ENCODE peak calls at places on chromosome 10, in five cellular contexts. U is cardiac muscle cell; S is CD8-positive, alpha-beta memory T cell; K is K562; Y is neuronal stem cell. I is an unnamed sample.

GRCh38 chr10:107434201-107434600 is 269.7 kb upstream of the SORCS1 start:
- DNase-seq in Y (no peak), U (no peak), S (no peak), K (no peak), I (no peak)

GRCh38 chr10:47383254-47384147 is 592 bp downstream of the ZNF488 start:
- DNase-seq in U (no peak), S (no peak), K (no peak), Y (no peak), I (no peak)

GRCh38 chr10:68586622-68587325 is 26.6 kb downstream of the TET1 start:
- DNase-seq in S (no peak), Y (no peak), U (no peak), K (no peak), I (no peak)

GRCh38 chr10:42551582-42552187 is 86.7 kb downstream of the ZNF33B start:
- DNase-seq in U (no peak), S (no peak), Y (peak), K (no peak), I (no peak)

GRCh38 chr10:29541826-29542225 is 92.9 kb downstream of the SVIL start:
- DNase-seq in K (no peak), Y (no peak), S (no peak), U (no peak), I (no peak)

GRCh38 chr10:91923371-91924211 is at the start of gene BTAF1:
- DNase-seq in Y (peak), U (peak), K (peak), S (peak), I (peak)

GRCh38 chr10:120598377-120598776 is 141.3 kb downstream of the PLPP4 start:
- DNase-seq in S (no peak), K (no peak), Y (no peak), U (no peak), I (no peak)

GRCh38 chr10:93221171-93221496 is 147.4 kb downstream of the CYP26A1 start:
- DNase-seq in K (no peak), Y (no peak), U (no peak), S (no peak), I (no peak)

GRCh38 chr10:43878386-43878785 is 229.7 kb upstream of the ZNF32 start:
- DNase-seq in K (no peak), U (no peak), Y (no peak), S (no peak), I (no peak)

GRCh38 chr10:77773631-77774426 is 136.2 kb upstream of the KCNMA1 start:
- DNase-seq in Y (no peak), U (no peak), K (no peak), S (no peak), I (no peak)

GRCh38 chr10:91573320-91573719 is 59.6 kb downstream of the PPP1R3C start:
- DNase-seq in U (no peak), K (no peak), Y (no peak), S (no peak), I (no peak)

GRCh38 chr10:97849491-97850402 is at the start of gene GOLGA7B:
- DNase-seq in K (peak), U (peak), Y (peak), S (peak), I (no peak)

GRCh38 chr10:76172020-76172419 is 740.6 kb downstream of the LRMDA start:
- DNase-seq in K (no peak), U (no peak), S (no peak), Y (no peak), I (no peak)

GRCh38 chr10:124604214-124605000 is 139.8 kb downstream of the FAM53B start:
- DNase-seq in U (no peak), Y (no peak), S (no peak), K (no peak), I (no peak)

GRCh38 chr10:97713351-97713827 is at the start of gene MARVELD1:
- DNase-seq in Y (peak), S (no peak), K (peak), U (peak), I (no peak)

GRCh38 chr10:98030093-98030821 is at the start of gene CRTAC1:
- DNase-seq in S (no peak), K (no peak), Y (peak), U (peak), I (no peak)

GRCh38 chr10:129332476-129332875 is 134.6 kb upstream of the MGMT start:
- DNase-seq in K (peak), Y (no peak), U (peak), S (no peak), I (no peak)

GRCh38 chr10:122494833-122495232 is 33.5 kb downstream of the HTRA1 start:
- DNase-seq in Y (no peak), K (no peak), S (no peak), U (peak), I (no peak)

GRCh38 chr10:25304606-25305005 is 129.8 kb downstream of the GPR158 start:
- DNase-seq in S (no peak), Y (no peak), U (peak), K (no peak), I (no peak)

GRCh38 chr10:57960406-57960805 is 307.3 kb downstream of the IPMK start:
- DNase-seq in U (no peak), Y (no peak), S (no peak), K (no peak), I (no peak)

GRCh38 chr10:12960431-12960898 is 41.0 kb downstream of the CCDC3 start:
- DNase-seq in U (no peak), Y (no peak), S (no peak), K (no peak), I (no peak)

GRCh38 chr10:130215076-130215917 is 79.1 kb downstream of the GLRX3 start:
- DNase-seq in U (no peak), S (no peak), Y (no peak), K (no peak), I (no peak)

GRCh38 chr10:102814456-102814871 is 22.7 kb downstream of the CYP17A1 start:
- DNase-seq in K (peak), Y (no peak), S (no peak), U (peak), I (no peak)

GRCh38 chr10:114403545-114404161 is 649 bp downstream of the AFAP1L2 start:
- DNase-seq in K (no peak), S (no peak), U (no peak), Y (peak), I (no peak)

GRCh38 chr10:62506371-62506770 is 132.2 kb downstream of the ZNF365 start:
- DNase-seq in Y (no peak), U (no peak), S (no peak), K (no peak), I (no peak)

GRCh38 chr10:125029584-125030242 is 87.8 kb downstream of the ZRANB1 start:
- DNase-seq in U (no peak), K (no peak), S (no peak), Y (no peak), I (no peak)

GRCh38 chr10:48406204-48406603 is 99.7 kb downstream of the MAPK8 start:
- DNase-seq in K (peak), U (peak), S (no peak), Y (no peak), I (peak)

GRCh38 chr10:88500656-88501055 is 82.5 kb downstream of the RNLS start:
- DNase-seq in S (no peak), U (peak), K (no peak), Y (no peak), I (no peak)

GRCh38 chr10:78864761-78865517 is 203.8 kb upstream of the ZMIZ1 start:
- DNase-seq in K (no peak), S (no peak), U (no peak), Y (no peak), I (no peak)

GRCh38 chr10:54800677-54801480 is at the start of gene PCDH15:
- DNase-seq in S (no peak), Y (peak), U (peak), K (no peak), I (no peak)

GRCh38 chr10:69043931-69044531 is 43.9 kb upstream of the SRGN start:
- DNase-seq in U (no peak), S (peak), K (no peak), Y (no peak), I (no peak)

GRCh38 chr10:132404169-132404880 is 7.3 kb downstream of the PWWP2B start:
- DNase-seq in Y (no peak), S (no peak), U (no peak), K (no peak), I (no peak)

GRCh38 chr10:51896849-51897248 is 197.5 kb upstream of the CSTF2T start:
- DNase-seq in Y (no peak), K (no peak), S (no peak), U (peak), I (no peak)

GRCh38 chr10:101749033-101749432 is 26.9 kb downstream of the FGF8 start:
- DNase-seq in U (peak), K (peak), Y (peak), S (no peak), I (no peak)
- H3K27ac ChIP-seq in U (peak), K (peak), Y (peak), S (no peak), I (no peak)

GRCh38 chr10:103851261-103851660 is 4.1 kb downstream of the SH3PXD2A start:
- DNase-seq in U (no peak), S (no peak), K (no peak), Y (no peak), I (no peak)

GRCh38 chr10:103849212-103849877 is 6.0 kb downstream of the SH3PXD2A start:
- DNase-seq in K (no peak), Y (no peak), U (no peak), S (no peak), I (no peak)

GRCh38 chr10:103850572-103850895 is 4.8 kb downstream of the SH3PXD2A start:
- DNase-seq in K (no peak), S (no peak), U (no peak), Y (no peak), I (no peak)

GRCh38 chr10:103847909-103848468 is 7.4 kb downstream of the SH3PXD2A start:
- DNase-seq in Y (no peak), U (no peak), K (no peak), S (no peak), I (no peak)

GRCh38 chr10:103849880-103850571 is 5.3 kb downstream of the SH3PXD2A start:
- DNase-seq in Y (no peak), S (no peak), K (no peak), U (peak), I (peak)
- H3K27ac ChIP-seq in Y (no peak), S (no peak), K (no peak), U (no peak), I (peak)

GRCh38 chr10:95506056-95506737 is 55.0 kb downstream of the SORBS1 start:
- DNase-seq in S (no peak), Y (no peak), K (no peak), U (no peak), I (no peak)
- H3K27ac ChIP-seq in S (no peak), Y (no peak), K (no peak), U (no peak), I (no peak)

DNA sequence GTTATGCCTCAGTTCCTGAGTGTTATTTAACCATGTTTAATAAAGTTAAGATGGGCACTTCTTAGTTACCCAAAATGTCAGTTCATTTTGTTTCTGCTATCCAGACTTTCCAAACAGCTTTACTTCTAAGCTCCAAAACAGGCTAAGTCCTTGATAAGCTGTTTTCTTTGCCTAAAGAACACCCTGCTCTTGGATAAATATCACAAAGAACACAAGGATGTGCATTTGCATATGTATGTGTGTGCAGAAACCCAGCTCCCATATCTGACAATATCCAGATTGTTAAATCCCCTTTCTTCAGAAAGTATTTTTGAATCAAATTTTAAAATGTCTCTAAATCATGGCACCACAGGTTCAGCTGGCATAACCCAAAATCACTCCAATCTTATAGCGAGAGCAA is 19.6 kb downstream of the FAM13C start:
- DNase-seq in S (no peak), K (no peak), U (no peak), Y (no peak), I (no peak)
- H3K27ac ChIP-seq in S (no peak), K (no peak), U (no peak), Y (peak), I (no peak)

GRCh38 chr10:11612004-11613001 is 853 bp upstream of the USP6NL start:
- DNase-seq in K (peak), U (peak), S (no peak), Y (no peak), I (peak)
- H3K27ac ChIP-seq in K (peak), U (peak), S (peak), Y (no peak), I (peak)

GRCh38 chr10:72736881-72737280 is 44.9 kb downstream of the MCU start:
- DNase-seq in Y (no peak), K (no peak), S (no peak), U (no peak), I (no peak)
- H3K27ac ChIP-seq in Y (no peak), K (no peak), S (no peak), U (peak), I (no peak)

I was measured in epithelial cell of prostate.